ENCODE peak calls at places on chromosomes 13 and 19, in four cellular contexts. One of them, this sample, is unnamed.

GRCh38 chr19:17328517-17329060 is 6.1 kb downstream of the ANO8 start:
- DNase-seq in tibial nerve: no peak
- DNase-seq in ovary: no peak
- DNase-seq in sigmoid colon: no peak
- DNase-seq in this sample: no peak

GRCh38 chr13:19860884-19861655 is 2.4 kb downstream of the ZMYM5 start:
- DNase-seq in sigmoid colon: no peak
- DNase-seq in ovary: no peak
- DNase-seq in tibial nerve: no peak
- DNase-seq in this sample: no peak

GRCh38 chr13:19818223-19818842 is 35.6 kb upstream of the PSPC1 start:
- DNase-seq in sigmoid colon: no peak
- DNase-seq in ovary: peak; percentile 20
- DNase-seq in tibial nerve: no peak
- DNase-seq in this sample: peak; percentile 7

GRCh38 chr13:41199526-41199925 is 5.2 kb upstream of the KBTBD7 start:
- DNase-seq in tibial nerve: no peak
- DNase-seq in sigmoid colon: no peak
- DNase-seq in ovary: no peak
- DNase-seq in this sample: no peak

GRCh38 chr19:23787106-23787505 is 28.4 kb upstream of the ZNF681 start:
- DNase-seq in ovary: no peak
- DNase-seq in sigmoid colon: no peak
- DNase-seq in tibial nerve: no peak
- DNase-seq in this sample: no peak

GRCh38 chr19:37669336-37669963 is 14.2 kb upstream of the ZFP30 start:
- DNase-seq in tibial nerve: no peak
- DNase-seq in ovary: no peak
- DNase-seq in sigmoid colon: no peak
- DNase-seq in this sample: no peak

GRCh38 chr13:21539687-21540086 is 64.3 kb downstream of the MICU2 start:
- DNase-seq in ovary: no peak
- DNase-seq in tibial nerve: no peak
- DNase-seq in sigmoid colon: no peak
- DNase-seq in this sample: no peak

GRCh38 chr19:51020988-51021651 is 1.6 kb upstream of the KLK10 start:
- DNase-seq in sigmoid colon: no peak
- DNase-seq in tibial nerve: no peak
- DNase-seq in ovary: peak; percentile 58
- DNase-seq in this sample: peak; percentile 64

GRCh38 chr19:12987781-12988180 is 7.5 kb upstream of the NFIX start:
- DNase-seq in sigmoid colon: no peak
- DNase-seq in tibial nerve: no peak
- DNase-seq in ovary: no peak
- DNase-seq in this sample: no peak

DNA sequence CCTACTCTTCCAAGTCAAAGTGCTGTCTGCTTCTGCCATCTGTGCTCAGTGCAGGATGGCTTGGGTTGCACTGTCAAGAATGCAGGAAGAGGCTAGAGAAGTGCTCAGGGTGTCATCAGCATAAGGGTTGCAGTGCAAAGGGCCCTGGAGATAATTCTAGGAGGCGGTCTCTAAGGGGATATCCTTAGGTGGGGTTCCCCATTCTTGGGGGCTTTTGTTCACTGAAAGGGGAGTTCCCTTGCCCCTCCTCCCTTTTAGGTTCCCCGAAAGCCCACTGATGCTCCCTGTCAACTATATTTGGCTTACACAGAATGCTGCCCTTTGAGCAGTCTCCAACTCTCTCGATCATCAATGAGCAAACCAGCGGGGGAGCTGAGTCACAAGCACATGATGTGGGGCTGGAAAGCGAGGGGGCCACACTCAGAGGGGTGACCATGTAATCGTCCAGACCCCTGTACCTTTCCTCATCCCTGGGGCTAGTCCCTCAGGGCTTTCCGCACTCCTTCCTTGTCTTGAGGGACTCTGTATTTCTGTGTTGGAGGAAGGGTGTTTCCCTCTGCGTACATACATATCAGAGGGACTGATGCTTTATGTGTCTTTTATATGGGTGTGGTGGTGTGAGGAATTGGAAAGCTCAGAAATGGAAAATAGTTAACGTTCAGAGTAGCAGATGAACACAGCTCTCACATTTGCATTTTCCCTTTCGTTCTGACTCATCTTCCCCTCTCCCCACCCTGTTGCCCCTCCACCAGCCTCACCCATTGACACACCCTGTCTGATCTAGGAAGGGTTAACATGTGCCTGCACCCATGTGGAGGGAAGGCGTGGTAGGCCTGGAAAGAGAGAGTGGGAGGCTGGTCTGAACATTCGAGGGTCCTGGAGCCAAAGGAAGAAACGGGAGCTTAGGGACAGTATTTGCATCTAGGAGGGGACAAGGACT is 6.7 kb downstream of the ZBTB32 start:
- DNase-seq in ovary: no peak
- DNase-seq in sigmoid colon: no peak
- DNase-seq in tibial nerve: no peak
- DNase-seq in this sample: no peak
- TF ChIP-seq EP300 in ovary: no peak
- TF ChIP-seq EP300 in sigmoid colon: no peak
- TF ChIP-seq EP300 in tibial nerve: no peak
- TF ChIP-seq EP300 in this sample: no peak

DNA sequence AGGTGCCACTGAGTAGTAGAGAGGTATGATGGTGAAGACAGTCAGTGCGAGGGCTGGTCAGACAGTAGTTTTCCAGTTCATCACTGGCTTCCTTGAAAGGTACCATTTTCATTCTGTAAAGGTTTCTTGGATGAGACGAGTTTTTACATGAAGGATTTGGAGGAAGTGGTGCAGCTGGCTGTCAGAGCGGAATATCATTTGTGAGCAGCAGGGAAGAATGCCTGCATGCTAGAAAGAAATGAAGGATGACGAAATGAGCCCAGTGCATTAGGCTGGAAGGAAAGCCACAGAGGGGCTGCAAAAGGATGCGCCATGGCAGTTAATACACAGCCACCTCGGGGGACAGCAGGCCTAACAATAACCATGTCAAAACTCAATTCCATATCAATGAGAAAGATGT is 504.0 kb downstream of the RFC3 start:
- DNase-seq in ovary: no peak
- DNase-seq in tibial nerve: no peak
- DNase-seq in sigmoid colon: no peak
- DNase-seq in this sample: no peak
- TF ChIP-seq EP300 in ovary: no peak
- TF ChIP-seq EP300 in tibial nerve: no peak
- TF ChIP-seq EP300 in sigmoid colon: no peak
- TF ChIP-seq EP300 in this sample: no peak

GRCh38 chr13:110546933-110547332 is 14.6 kb downstream of the RAB20 start:
- DNase-seq in tibial nerve: peak; percentile 65
- DNase-seq in ovary: peak; percentile 97
- DNase-seq in sigmoid colon: peak; percentile 94
- DNase-seq in this sample: peak; percentile 81
- TF ChIP-seq EP300 in tibial nerve: peak; percentile 64
- TF ChIP-seq EP300 in ovary: no peak
- TF ChIP-seq EP300 in sigmoid colon: no peak
- TF ChIP-seq EP300 in this sample: no peak

GRCh38 chr13:44815507-44816074 is 173.7 kb downstream of the NUFIP1 start:
- DNase-seq in ovary: peak; percentile 66
- DNase-seq in sigmoid colon: no peak
- DNase-seq in tibial nerve: no peak
- DNase-seq in this sample: peak; percentile 87
- TF ChIP-seq EP300 in ovary: peak; percentile 29
- TF ChIP-seq EP300 in sigmoid colon: no peak
- TF ChIP-seq EP300 in tibial nerve: peak; percentile 39
- TF ChIP-seq EP300 in this sample: peak; percentile 94

GRCh38 chr13:46315036-46315435 is 72.0 kb downstream of the RUBCNL start:
- DNase-seq in tibial nerve: no peak
- DNase-seq in sigmoid colon: no peak
- DNase-seq in ovary: no peak
- DNase-seq in this sample: no peak
- TF ChIP-seq EP300 in tibial nerve: no peak
- TF ChIP-seq EP300 in sigmoid colon: no peak
- TF ChIP-seq EP300 in ovary: no peak
- TF ChIP-seq EP300 in this sample: no peak

This sample was measured in A549.